ENCODE peak calls at places on chromosomes 5 and 9, in eight cellular contexts. E is endothelial cell of umbilical vein, C is AG04450, I is cardiac fibroblast, K is breast epithelium, O is GM12878, T is fibroblast of villous mesenchyme, V is cardiac muscle cell. F is an unnamed sample.

GRCh38 chr9:138082918-138083636 is 205.5 kb downstream of the CACNA1B start:
- DNase-seq in C (no peak), E (no peak), T (no peak), O (no peak), K (no peak), V (no peak), I (no peak), F (no peak)

GRCh38 chr9:88742483-88742882 is 207.5 kb downstream of the NXNL2 start:
- DNase-seq in V (no peak), K (no peak), C (no peak), E (no peak), O (no peak), I (peak), T (peak), F (no peak)

GRCh38 chr5:36696059-36696673 is 89.8 kb downstream of the SLC1A3 start:
- DNase-seq in O (no peak), E (peak), T (peak), C (peak), K (peak), V (peak), I (peak), F (no peak)

GRCh38 chr5:171462136-171462927 is 42.9 kb downstream of the FGF18 start:
- DNase-seq in K (no peak), V (no peak), T (no peak), O (no peak), I (no peak), E (no peak), C (no peak), F (no peak)

GRCh38 chr9:38358390-38359296 is 33.9 kb upstream of the ALDH1B1 start:
- DNase-seq in I (no peak), E (no peak), V (no peak), K (no peak), T (no peak), O (no peak), C (no peak), F (no peak)

GRCh38 chr9:121299125-121299466 is 31.1 kb downstream of the GSN start:
- DNase-seq in O (no peak), V (no peak), E (peak), C (no peak), I (no peak), T (no peak), K (no peak), F (no peak)

GRCh38 chr5:10355071-10355889 is 1.8 kb downstream of the MARCHF6 start:
- DNase-seq in K (no peak), V (no peak), I (no peak), C (no peak), T (peak), E (peak), O (no peak), F (peak)

GRCh38 chr5:16884595-16884994 is 51.5 kb downstream of the MYO10 start:
- DNase-seq in K (no peak), V (no peak), E (no peak), C (no peak), T (peak), O (no peak), I (no peak), F (no peak)

GRCh38 chr9:101791938-101792337 is 53.5 kb upstream of the GRIN3A start:
- DNase-seq in O (no peak), V (peak), C (no peak), I (no peak), K (no peak), T (peak), E (no peak), F (no peak)

GRCh38 chr9:13143281-13143680 is 136.2 kb downstream of the MPDZ start:
- DNase-seq in C (no peak), O (no peak), T (no peak), V (no peak), I (no peak), E (peak), K (no peak), F (no peak)

GRCh38 chr5:175680020-175680419 is 22.1 kb downstream of the HRH2 start:
- DNase-seq in O (no peak), I (no peak), T (no peak), K (no peak), V (no peak), C (no peak), E (no peak), F (no peak)

GRCh38 chr9:124260769-124261603 is 3.2 kb downstream of the NEK6 start:
- DNase-seq in E (peak), I (peak), C (no peak), O (no peak), K (no peak), T (peak), V (no peak), F (no peak)

GRCh38 chr9:112380771-112381181 is 868 bp downstream of the HSDL2 start:
- DNase-seq in I (peak), K (no peak), E (no peak), C (no peak), O (peak), V (peak), T (peak), F (no peak)

GRCh38 chr9:33265211-33265885 is 499 bp downstream of the CHMP5 start:
- DNase-seq in I (no peak), K (no peak), T (peak), C (no peak), O (no peak), E (no peak), V (no peak), F (no peak)

GRCh38 chr9:72949918-72950325 is 2.9 kb downstream of the ALDH1A1 start:
- DNase-seq in I (no peak), E (no peak), T (no peak), K (no peak), O (no peak), V (no peak), C (no peak), F (no peak)

GRCh38 chr9:79028101-79028500 is 543.7 kb upstream of the TLE4 start:
- DNase-seq in C (no peak), O (no peak), K (no peak), E (peak), V (no peak), T (peak), I (no peak), F (no peak)

GRCh38 chr5:111756701-111757581 is at the start of gene NREP:
- DNase-seq in V (peak), I (peak), C (peak), O (peak), T (peak), E (peak), K (peak), F (peak)

GRCh38 chr5:127012933-127013332 is 17.4 kb downstream of the MARCHF3 start:
- DNase-seq in C (no peak), I (peak), O (no peak), E (peak), V (no peak), T (peak), K (no peak), F (no peak)

GRCh38 chr5:149474198-149474597 is 77.0 kb downstream of the CSNK1A1 start:
- DNase-seq in V (no peak), O (no peak), C (no peak), T (no peak), K (peak), I (no peak), E (no peak), F (no peak)

GRCh38 chr9:81083062-81083461 is 606.3 kb downstream of the TLE1 start:
- DNase-seq in V (peak), I (peak), E (no peak), K (no peak), C (peak), O (no peak), T (peak), F (no peak)

GRCh38 chr5:138903113-138903789 is 28.1 kb upstream of the LRRTM2 start:
- DNase-seq in C (peak), I (peak), E (peak), T (peak), O (no peak), V (no peak), K (no peak), F (peak)

GRCh38 chr5:150263801-150264621 is 25.6 kb downstream of the CAMK2A start:
- DNase-seq in K (peak), T (peak), O (no peak), V (peak), I (peak), E (peak), C (peak), F (peak)

GRCh38 chr5:149651686-149652085 is 70.4 kb downstream of the ARHGEF37 start:
- DNase-seq in V (peak), K (no peak), O (no peak), T (no peak), E (no peak), I (no peak), C (no peak), F (no peak)

GRCh38 chr9:137156567-137157375 is 13.1 kb downstream of the LRRC26 start:
- DNase-seq in V (peak), E (peak), O (no peak), I (peak), K (no peak), T (peak), C (no peak), F (no peak)

GRCh38 chr5:137252513-137252912 is 246.6 kb downstream of the SPOCK1 start:
- DNase-seq in V (no peak), T (peak), O (no peak), I (peak), C (peak), E (no peak), K (no peak), F (peak)

GRCh38 chr5:122858451-122858850 is 13.0 kb downstream of the SNX24 start:
- DNase-seq in V (no peak), I (peak), E (peak), O (no peak), C (no peak), T (peak), K (no peak), F (no peak)

GRCh38 chr9:92887880-92888338 is 10.1 kb upstream of the ZNF484 start:
- DNase-seq in O (no peak), K (no peak), V (peak), I (no peak), T (no peak), C (no peak), E (no peak), F (no peak)

GRCh38 chr5:92371889-92372235 is 988.7 kb upstream of the ARRDC3 start:
- DNase-seq in I (no peak), O (no peak), K (no peak), T (no peak), C (no peak), V (no peak), E (no peak), F (no peak)

GRCh38 chr9:94065535-94065961 is 18.7 kb upstream of the PTPDC1 start:
- DNase-seq in T (peak), E (peak), C (peak), V (peak), K (peak), O (peak), I (peak), F (no peak)

GRCh38 chr5:64514620-64515019 is 8.8 kb downstream of the RGS7BP start:
- DNase-seq in I (no peak), T (no peak), K (no peak), C (no peak), V (no peak), E (no peak), O (no peak), F (no peak)

GRCh38 chr5:5494489-5495402 is 72.3 kb downstream of the ICE1 start:
- DNase-seq in I (peak), V (peak), C (no peak), T (peak), K (peak), O (peak), E (peak), F (no peak)

GRCh38 chr5:174086751-174087150 is 41.2 kb downstream of the NSG2 start:
- DNase-seq in K (no peak), C (no peak), T (peak), O (no peak), I (no peak), E (no peak), V (no peak), F (no peak)

GRCh38 chr5:72600401-72600981 is 93.3 kb upstream of the ZNF366 start:
- DNase-seq in C (peak), V (no peak), E (peak), T (peak), I (peak), K (no peak), O (no peak), F (peak)

GRCh38 chr9:2066312-2067273 is 51.4 kb downstream of the SMARCA2 start:
- DNase-seq in O (no peak), C (no peak), K (no peak), I (peak), V (no peak), T (peak), E (peak), F (no peak)

GRCh38 chr9:98375138-98375726 is 119.8 kb upstream of the TBC1D2 start:
- DNase-seq in E (peak), I (peak), K (no peak), V (no peak), O (no peak), C (peak), T (peak), F (peak)

GRCh38 chr9:135525241-135526088 is 4.2 kb downstream of the LCN1 start:
- DNase-seq in I (no peak), T (no peak), E (no peak), O (no peak), C (no peak), K (no peak), V (no peak), F (no peak)

GRCh38 chr5:4720831-4721230 is 419.3 kb upstream of the ADAMTS16 start:
- DNase-seq in V (no peak), K (no peak), I (no peak), O (no peak), T (no peak), E (no peak), C (no peak), F (no peak)

GRCh38 chr5:154117930-154118329 is 72.6 kb upstream of the GALNT10 start:
- DNase-seq in C (no peak), O (no peak), E (no peak), V (no peak), K (no peak), I (no peak), T (no peak), F (no peak)

DNA sequence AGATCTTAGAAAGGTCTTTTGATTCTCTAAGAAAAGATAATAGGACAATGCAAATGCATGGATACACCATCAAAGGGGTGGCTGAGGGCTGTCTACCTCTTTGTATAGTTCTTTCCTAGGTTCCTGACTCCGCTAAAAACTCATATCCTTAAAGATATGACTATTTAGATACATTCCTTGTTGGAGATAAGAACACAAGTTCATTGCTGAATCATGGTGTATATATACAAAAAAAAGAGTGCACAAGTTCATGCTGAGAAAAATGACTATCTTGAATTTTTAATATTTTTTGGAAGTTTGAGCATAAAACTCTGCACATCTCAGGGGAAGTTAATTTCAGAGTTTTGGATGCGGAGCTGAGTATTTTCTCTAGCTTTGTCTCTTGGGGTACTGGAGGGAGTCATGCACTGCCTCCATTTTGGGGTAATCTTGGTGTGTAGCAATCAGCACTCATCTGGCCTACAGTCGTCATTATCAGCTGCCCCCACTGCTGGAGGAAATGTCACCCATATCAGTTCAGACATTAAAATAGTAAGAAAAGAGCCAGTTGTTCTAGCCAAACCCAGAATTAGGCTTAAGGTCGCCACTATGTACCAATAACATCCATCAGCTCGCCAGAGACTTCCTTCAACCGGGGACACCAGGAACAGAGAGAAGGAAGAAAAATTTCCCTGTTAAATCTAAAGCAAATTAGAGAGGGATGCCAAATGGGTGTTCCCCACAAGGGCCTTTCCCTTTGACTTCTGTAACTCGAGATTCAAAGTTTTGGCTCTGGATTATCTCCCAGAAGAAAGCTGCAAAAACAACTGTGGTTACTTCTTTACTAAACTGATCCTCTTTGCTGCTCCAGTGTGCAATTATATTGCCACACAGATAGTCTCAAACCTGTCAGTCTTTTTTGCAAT is 49.0 kb downstream of the PTTG1 start:
- DNase-seq in I (peak), V (no peak), C (no peak), K (no peak), T (peak), O (no peak), E (peak), F (no peak)
- H3K4me3 ChIP-seq in I (no peak), V (no peak), C (no peak), K (no peak), T (no peak), O (peak), E (peak), F (no peak)

DNA sequence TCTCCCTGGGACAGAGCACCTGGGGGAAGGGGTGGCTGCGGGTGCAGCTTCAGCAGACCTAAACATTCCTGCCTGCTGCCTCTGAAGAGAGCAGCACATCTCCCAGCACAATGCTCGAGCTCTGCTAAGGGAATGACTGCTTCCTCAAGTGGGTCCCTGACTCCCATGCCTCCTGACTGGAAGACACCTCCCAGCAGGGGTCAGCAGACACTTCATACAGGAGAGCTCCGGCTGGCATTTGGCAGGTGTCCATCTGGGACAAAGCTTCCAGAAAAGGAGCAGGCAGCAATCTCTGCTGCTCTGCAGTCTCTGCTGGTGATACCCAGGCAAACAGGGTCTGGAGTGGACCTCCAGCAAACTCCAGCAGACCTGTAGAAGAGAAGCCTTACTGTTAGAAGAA is 77.2 kb downstream of the SLCO6A1 start:
- DNase-seq in I (no peak), C (no peak), T (no peak), V (no peak), E (no peak), K (no peak), O (no peak), F (no peak)
- TF ChIP-seq CTCF in I (no peak), C (no peak), T (no peak), V (no peak), E (no peak), K (no peak), O (no peak), F (no peak)

GRCh38 chr9:114930063-114930812 is at the start of gene TNFSF8:
- DNase-seq in T (no peak), C (no peak), V (no peak), E (no peak), O (no peak), K (no peak), I (no peak), F (no peak)
- H3K4me3 ChIP-seq in T (no peak), C (no peak), V (no peak), E (no peak), O (no peak), K (peak), I (no peak), F (no peak)

DNA sequence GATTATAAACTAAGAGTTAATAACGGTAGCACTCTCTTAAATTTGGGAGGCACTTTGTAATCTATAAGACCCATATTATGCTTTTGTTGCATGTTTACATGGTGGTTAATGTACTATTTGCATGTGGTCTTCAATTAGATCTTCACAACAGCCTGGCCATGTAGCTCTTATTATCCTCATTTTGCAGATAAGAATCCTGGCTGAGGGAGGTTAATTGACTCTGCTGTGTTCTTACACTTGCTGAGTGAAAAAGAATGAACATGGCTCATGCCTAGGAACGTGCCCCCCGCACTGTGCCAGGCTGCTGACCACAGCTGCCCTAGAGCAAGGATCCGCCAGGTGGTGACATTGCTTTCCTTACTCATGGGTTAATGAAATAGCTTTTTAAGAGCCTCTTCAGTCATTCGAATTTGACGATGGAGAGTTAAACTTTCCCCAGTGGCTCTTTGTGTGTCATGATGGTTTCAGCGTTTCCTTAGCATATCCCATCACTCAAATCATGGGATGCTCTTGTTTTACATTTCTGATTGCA is 97.9 kb downstream of the CDH6 start:
- DNase-seq in V (no peak), T (no peak), C (no peak), O (no peak), I (peak), K (no peak), E (no peak), F (no peak)
- TF ChIP-seq CTCF in V (peak), T (peak), C (no peak), O (no peak), I (no peak), K (no peak), E (no peak), F (no peak)

GRCh38 chr5:6583049-6583880 is 49.6 kb downstream of the NSUN2 start:
- DNase-seq in E (no peak), O (no peak), K (no peak), T (peak), I (peak), V (peak), C (no peak), F (no peak)
- H3K4me3 ChIP-seq in E (no peak), O (no peak), K (peak), T (peak), I (peak), V (peak), C (peak), F (peak)

DNA sequence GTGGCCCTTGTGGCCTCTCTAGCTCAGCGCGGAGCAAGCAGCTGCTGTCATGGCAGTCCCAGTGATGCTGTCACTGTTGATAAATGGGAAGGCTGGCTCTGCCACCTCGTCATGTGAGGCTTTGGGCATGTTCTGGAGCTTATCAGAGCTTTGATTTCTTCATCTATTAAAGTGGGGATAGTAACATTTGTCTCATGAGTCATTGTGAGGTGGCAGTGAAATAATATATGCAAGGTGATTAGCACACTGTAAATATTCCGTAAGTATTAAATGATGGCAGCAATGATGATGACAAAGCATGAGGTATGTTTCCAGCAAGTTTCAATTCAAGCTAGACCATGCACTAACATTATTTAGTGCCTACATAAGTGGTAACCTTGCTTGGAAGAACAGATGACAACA is 126.4 kb upstream of the CXCL14 start:
- DNase-seq in E (no peak), I (no peak), O (no peak), V (peak), C (no peak), T (no peak), K (no peak), F (no peak)
- TF ChIP-seq CTCF in E (no peak), I (no peak), O (no peak), V (no peak), C (no peak), T (no peak), K (no peak), F (no peak)

F was measured in AG04449.